ENCODE peak calls at places on chromosomes 2 and 18, in eight cellular contexts. Y is DND-41, T is left ventricle myocardium inferior, R is foreskin fibroblast, M is AG09309, X is uterus, I is psoas muscle, B is body of pancreas. A is an unnamed sample.
A peak's percentile ranks its signal among the peaks of the same experiment; 100 is the strongest.

GRCh38 chr2:8520791-8521344 is 161.0 kb upstream of the ID2 start:
- DNase-seq in Y (peak; percentile 64), T (no peak), R (no peak), M (no peak), X (no peak), I (no peak), B (no peak), A (no peak)

GRCh38 chr2:189593115-189593514 is 12.5 kb upstream of the SLC40A1 start:
- DNase-seq in Y (no peak), T (no peak), R (no peak), M (no peak), X (no peak), I (no peak), B (no peak), A (no peak)

GRCh38 chr2:50335433-50335832 is 696.5 kb downstream of the NRXN1 start:
- DNase-seq in Y (no peak), T (no peak), R (no peak), M (no peak), X (no peak), I (no peak), B (no peak), A (no peak)

GRCh38 chr2:191936882-191937405 is 90.1 kb upstream of the CAVIN2 start:
- DNase-seq in Y (no peak), T (no peak), R (no peak), M (no peak), X (no peak), I (no peak), B (no peak), A (peak; percentile 14)

GRCh38 chr18:55343396-55344073 is 244.5 kb downstream of the TCF4 start:
- DNase-seq in Y (no peak), T (no peak), R (no peak), M (no peak), X (no peak), I (no peak), B (no peak), A (peak; percentile 24)

GRCh38 chr2:10768063-10768507 is 44.5 kb downstream of the PDIA6 start:
- DNase-seq in Y (no peak), T (peak; percentile 58), R (no peak), M (no peak), X (no peak), I (no peak), B (no peak), A (no peak)

GRCh38 chr2:12953596-12953995 is 236.9 kb downstream of the TRIB2 start:
- DNase-seq in Y (no peak), T (no peak), R (no peak), M (no peak), X (no peak), I (no peak), B (no peak), A (no peak)

GRCh38 chr18:45049548-45050307 is 369.0 kb downstream of the SETBP1 start:
- DNase-seq in Y (no peak), T (no peak), R (no peak), M (no peak), X (no peak), I (no peak), B (no peak), A (no peak)

DNA sequence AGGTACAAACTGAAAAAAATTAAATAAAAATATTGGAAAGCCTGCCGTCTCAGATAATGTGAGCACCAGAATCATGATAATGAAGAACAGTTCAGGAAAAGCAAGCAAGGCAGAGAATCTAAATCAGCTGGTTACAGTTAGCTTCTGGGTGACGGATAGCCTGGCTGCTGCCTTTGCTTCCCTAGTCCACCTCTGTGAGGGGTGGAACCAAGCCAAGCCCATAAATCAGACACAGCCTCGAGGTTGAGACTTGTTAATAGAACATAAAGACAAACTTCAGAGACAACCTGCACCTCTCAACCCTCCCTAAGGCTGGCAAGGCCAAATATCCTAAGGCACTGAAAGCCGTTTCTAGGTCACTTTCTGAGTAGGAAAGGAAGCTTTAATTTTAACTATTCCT is 334.7 kb upstream of the SLC39A10 start:
- DNase-seq in Y (no peak), T (no peak), R (no peak), M (no peak), X (peak; percentile 16), I (no peak), B (no peak), A (no peak)
- TF ChIP-seq CTCF in Y (no peak), T (no peak), R (no peak), M (no peak), X (no peak), I (no peak), B (no peak), A (no peak)

GRCh38 chr2:176079285-176079830 is 4.4 kb downstream of the EVX2 start:
- DNase-seq in Y (no peak), T (no peak), R (no peak), M (no peak), X (no peak), I (no peak), B (no peak), A (no peak)
- H3K4me3 ChIP-seq in Y (no peak overlapping the region), T (peak overlapping the region; percentile 50), R (peak overlapping the region; percentile 22), M (peak overlapping the region; percentile 31), X (no peak overlapping the region), I (peak overlapping the region; percentile 58), B (no peak overlapping the region), A (no peak overlapping the region)

GRCh38 chr18:6401687-6402086 is 13.0 kb downstream of the L3MBTL4 start:
- DNase-seq in Y (no peak), T (no peak), R (no peak), M (no peak), X (no peak), I (no peak), B (no peak), A (no peak)
- TF ChIP-seq CTCF in Y (no peak), T (peak; percentile 38), R (no peak), M (peak; percentile 2), X (no peak), I (no peak), B (no peak), A (no peak)

GRCh38 chr18:13558790-13559189 is 167.6 kb downstream of the FAM210A start:
- DNase-seq in Y (no peak), T (no peak), R (no peak), M (no peak), X (no peak), I (no peak), B (no peak), A (no peak)

GRCh38 chr18:13562494-13563029 is 163.8 kb downstream of the FAM210A start:
- DNase-seq in Y (no peak), T (no peak), R (no peak), M (no peak), X (no peak), I (no peak), B (no peak), A (no peak)

GRCh38 chr18:13563390-13563805 is 163.0 kb downstream of the FAM210A start:
- DNase-seq in Y (no peak), T (no peak), R (no peak), M (no peak), X (no peak), I (no peak), B (no peak), A (peak; percentile 29)

GRCh38 chr18:13558132-13558531 is 168.2 kb downstream of the FAM210A start:
- DNase-seq in Y (peak; percentile 59), T (peak; percentile 52), R (peak; percentile 7), M (no peak), X (no peak), I (no peak), B (peak; percentile 27), A (peak; percentile 44)

GRCh38 chr18:13560306-13560705 is 166.1 kb downstream of the FAM210A start:
- DNase-seq in Y (no peak), T (no peak), R (no peak), M (no peak), X (no peak), I (no peak), B (no peak), A (no peak)
- H3K4me3 ChIP-seq in Y (no peak overlapping the region), T (no peak overlapping the region), R (no peak overlapping the region), M (no peak overlapping the region), X (no peak overlapping the region), I (no peak overlapping the region), B (no peak overlapping the region), A (no peak overlapping the region)

A was measured in epithelial cell of esophagus.